ENCODE peak calls at places on chromosomes 3 and 15, in five cellular contexts. K is mammary epithelial cell, P is heart right ventricle, G is fibroblast of lung, E is cardiac muscle cell. H is an unnamed sample.
A peak's percentile ranks its signal among the peaks of the same experiment; 100 is the strongest.

GRCh38 chr3:193975072-193975535 is 160.8 kb upstream of the HES1 start:
- DNase-seq in E (no peak), K (no peak), G (no peak), P (no peak), H (no peak)

GRCh38 chr3:184570035-184570434 is 8.4 kb downstream of the EPHB3 start:
- DNase-seq in K (no peak), P (no peak), G (no peak), E (no peak), H (no peak)

GRCh38 chr15:62962101-62962995 is 80.2 kb upstream of the TPM1 start:
- DNase-seq in K (no peak), G (no peak), P (no peak), E (no peak), H (no peak)

GRCh38 chr3:172678068-172678467 is 32.8 kb downstream of the NCEH1 start:
- DNase-seq in E (no peak), G (peak; percentile 1), P (no peak), K (no peak), H (no peak)

GRCh38 chr3:42749025-42749752 is 23.9 kb downstream of the CCDC13 start:
- DNase-seq in E (no peak), K (no peak), G (no peak), P (no peak), H (no peak)

GRCh38 chr3:161349529-161350278 is 21.6 kb downstream of the SPTSSB start:
- DNase-seq in G (peak; percentile 97), P (no peak), E (peak; percentile 89), K (peak; percentile 98), H (no peak)

GRCh38 chr15:57321973-57322601 is 54.2 kb upstream of the CGNL1 start:
- DNase-seq in K (no peak), P (no peak), E (no peak), G (no peak), H (no peak)

GRCh38 chr15:65278480-65278879 is 8.2 kb downstream of the PARP16 start:
- DNase-seq in G (no peak), E (no peak), K (no peak), P (no peak), H (no peak)

GRCh38 chr15:43463998-43464397 is 29.0 kb downstream of the TP53BP1 start:
- DNase-seq in P (no peak), K (no peak), G (no peak), E (no peak), H (no peak)

GRCh38 chr15:53351373-53351772 is 408.1 kb downstream of the WDR72 start:
- DNase-seq in K (no peak), P (no peak), G (no peak), E (no peak), H (no peak)

GRCh38 chr3:31408720-31409119 is 124.0 kb upstream of the STT3B start:
- DNase-seq in P (no peak), G (no peak), K (no peak), E (no peak), H (no peak)

GRCh38 chr3:8595935-8596262 is 48.7 kb downstream of the SSUH2 start:
- DNase-seq in K (no peak), P (no peak), E (no peak), G (no peak), H (no peak)

GRCh38 chr15:88625943-88626741 is 5.0 kb downstream of the AEN start:
- DNase-seq in G (no peak), E (no peak), K (no peak), P (no peak), H (no peak)

GRCh38 chr3:139552632-139553335 is 13.2 kb upstream of the RBP1 start:
- DNase-seq in K (no peak), G (no peak), P (no peak), E (no peak), H (no peak)

GRCh38 chr15:101637038-101637437 is 15.1 kb downstream of the TM2D3 start:
- DNase-seq in K (no peak), P (no peak), G (no peak), E (no peak), H (no peak)

GRCh38 chr3:78497692-78498091 is 1270.1 kb downstream of the ROBO1 start:
- DNase-seq in P (no peak), K (no peak), E (peak; percentile 6), G (no peak), H (no peak)

GRCh38 chr15:40049076-40049475 is 10.1 kb upstream of the SRP14 start:
- DNase-seq in E (no peak), G (no peak), K (no peak), P (no peak), H (no peak)
- H3K4me1 ChIP-seq in E (peaks cover 8% of the 10 kb centered on the region), G (peaks cover 28% of the 10 kb centered on the region), K (peaks cover 35% of the 10 kb centered on the region), P (peaks cover 67% of the 10 kb centered on the region), H (peaks cover 68% of the 10 kb centered on the region)

DNA sequence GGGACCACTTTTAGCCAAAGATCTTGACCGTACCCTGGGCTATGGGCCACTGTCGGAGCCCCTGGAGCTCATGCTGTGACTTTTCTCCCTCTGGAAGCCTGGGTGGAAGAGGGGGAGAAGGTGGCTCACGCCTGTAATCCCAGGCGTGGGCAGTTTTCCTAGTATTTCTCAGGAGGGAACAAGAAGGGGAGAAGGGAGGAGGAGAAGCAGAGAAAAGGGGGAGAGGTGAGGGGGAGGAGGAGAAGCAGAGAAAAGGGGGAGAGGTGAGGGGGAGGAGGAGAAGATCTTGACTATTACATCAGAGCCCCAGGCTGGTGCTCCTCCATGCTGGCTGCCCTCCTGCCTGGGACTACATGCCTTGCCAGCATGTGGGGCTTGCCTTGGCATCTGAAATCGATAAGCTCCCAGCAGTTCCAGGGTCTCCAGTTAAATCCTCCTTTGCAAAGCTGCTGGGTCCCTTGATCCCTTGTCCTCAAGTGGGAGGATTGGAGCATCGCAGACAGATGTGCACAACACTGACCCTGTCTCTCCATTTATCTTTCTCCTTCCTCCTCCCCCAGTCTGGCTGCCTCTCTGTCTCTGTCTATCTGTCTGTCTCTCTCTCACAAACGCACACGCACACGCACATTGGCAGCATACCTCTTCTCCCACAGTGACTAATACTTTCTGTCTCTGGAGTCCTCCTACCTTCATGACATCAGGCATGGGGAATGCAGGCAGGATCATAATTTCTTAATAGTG is 41.6 kb downstream of the MRAS start:
- DNase-seq in E (peak; percentile 96), G (peak; percentile 98), K (peak; percentile 96), P (peak; percentile 54), H (no peak)
- H3K4me3 ChIP-seq in E (no peak overlapping the region), G (no peak overlapping the region), K (no peak overlapping the region), P (no peak overlapping the region), H (peak overlapping the region; percentile 23)

DNA sequence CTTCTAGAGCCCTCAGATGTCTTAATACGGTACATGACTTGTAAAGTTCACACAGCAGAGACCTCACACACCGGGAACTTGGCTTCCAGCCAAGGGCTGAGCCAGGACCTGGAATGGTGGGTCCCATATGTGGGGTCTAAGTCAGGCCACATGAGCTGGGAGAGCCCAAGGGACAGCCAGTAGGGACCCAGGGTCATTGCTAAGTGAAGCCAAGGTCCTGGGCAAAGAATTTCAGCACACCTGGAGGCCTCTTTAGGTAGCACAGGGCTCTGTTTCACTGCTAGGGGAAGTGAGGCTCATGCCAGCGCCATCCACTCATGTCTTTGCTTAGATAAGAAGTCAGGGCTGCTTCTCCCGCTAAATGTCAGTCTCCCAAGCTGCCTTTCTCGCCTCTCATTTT is 116.5 kb upstream of the TLE3 start:
- DNase-seq in K (no peak), E (no peak), G (no peak), P (no peak), H (no peak)
- TF ChIP-seq CTCF in K (no peak), E (no peak), G (no peak), P (no peak), H (no peak)

GRCh38 chr15:61444585-61444984 is 215.5 kb upstream of the RORA start:
- DNase-seq in P (no peak), E (no peak), K (no peak), G (no peak), H (no peak)

GRCh38 chr15:61447981-61448380 is 218.9 kb upstream of the RORA start:
- DNase-seq in P (no peak), G (no peak), E (no peak), K (no peak), H (no peak)

GRCh38 chr15:61449306-61449705 is 220.2 kb upstream of the RORA start:
- DNase-seq in E (no peak), P (no peak), G (no peak), K (no peak), H (no peak)
- H3K4me1 ChIP-seq in E (no peaks in the 10 kb centered on the region), P (no peaks in the 10 kb centered on the region), G (no peaks in the 10 kb centered on the region), K (no peaks in the 10 kb centered on the region), H (no peaks in the 10 kb centered on the region)

GRCh38 chr3:71444861-71445259 is 138.7 kb downstream of the FOXP1 start:
- DNase-seq in P (no peak), E (no peak), G (no peak), K (no peak), H (no peak)
- H3K4me3 ChIP-seq in P (no peak overlapping the region), E (no peak overlapping the region), G (no peak overlapping the region), K (no peak overlapping the region), H (no peak overlapping the region)

GRCh38 chr15:72380743-72381142 is 4.9 kb upstream of the HEXA start:
- DNase-seq in G (no peak), P (no peak), K (no peak), E (no peak), H (no peak)

GRCh38 chr15:72379856-72380255 is 4.0 kb upstream of the HEXA start:
- DNase-seq in P (no peak), K (no peak), E (no peak), G (no peak), H (no peak)

DNA sequence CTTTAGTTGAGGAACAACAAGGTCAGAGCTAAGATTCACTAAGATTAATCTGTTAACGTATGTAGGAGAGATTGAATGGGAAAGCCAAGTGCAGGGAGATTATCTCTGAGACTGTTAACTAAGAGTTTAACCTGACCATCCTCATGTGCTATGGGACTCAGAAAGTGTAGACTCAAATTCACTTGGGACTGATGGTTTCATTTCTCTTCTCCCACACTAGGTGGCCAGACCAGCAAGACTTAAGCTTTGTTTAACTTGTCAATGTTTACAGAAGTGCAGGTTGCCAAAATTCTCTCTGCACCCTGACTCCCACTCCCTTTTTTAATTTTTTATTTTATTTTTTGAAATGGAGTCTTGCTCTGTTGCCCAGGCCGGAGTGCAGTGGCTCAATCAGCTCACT is 6.3 kb upstream of the HEXA start:
- DNase-seq in G (no peak), K (no peak), E (peak; percentile 17), P (no peak), H (no peak)
- TF ChIP-seq CTCF in G (no peak), K (peak; percentile 6), E (peak; percentile 29), P (no peak), H (no peak)